ENCODE peak calls at places on chromosomes 16 and 17, in six cellular contexts. I, X, E, R, N and U are unnamed samples.

GRCh38 chr17:40179923-40180659 is 2.8 kb downstream of the RAPGEFL1 start:
- DNase-seq in I (no peak), X (no peak), E (peak; percentile 40), R (no peak), N (no peak), U (no peak)

GRCh38 chr17:70120420-70120819 is 45.4 kb downstream of the KCNJ16 start:
- DNase-seq in I (no peak), X (no peak), E (no peak), R (no peak), N (no peak), U (no peak)

GRCh38 chr16:11180489-11180888 is 75.5 kb downstream of the SOCS1 start:
- DNase-seq in I (no peak), X (no peak), E (no peak), R (no peak), N (no peak), U (no peak)

GRCh38 chr16:11535494-11535893 is 51.2 kb downstream of the LITAF start:
- DNase-seq in I (no peak), X (no peak), E (no peak), R (peak; percentile 78), N (no peak), U (no peak)

GRCh38 chr16:72467157-72467759 is 295.3 kb upstream of the PMFBP1 start:
- DNase-seq in I (no peak), X (no peak), E (peak; percentile 75), R (no peak), N (peak; percentile 11), U (no peak)

GRCh38 chr16:4486126-4486893 is 10.1 kb downstream of the HMOX2 start:
- DNase-seq in I (no peak), X (no peak), E (no peak), R (no peak), N (no peak), U (no peak)

GRCh38 chr17:494601-495195 is 142.1 kb upstream of the RPH3AL start:
- DNase-seq in I (no peak), X (no peak), E (no peak), R (no peak), N (no peak), U (no peak)

GRCh38 chr16:48022496-48022895 is 133.3 kb downstream of the ABCC12 start:
- DNase-seq in I (no peak), X (no peak), E (no peak), R (no peak), N (no peak), U (no peak)

GRCh38 chr17:78276098-78276497 is 44.7 kb downstream of the TMEM235 start:
- DNase-seq in I (no peak), X (no peak), E (no peak), R (no peak), N (no peak), U (no peak)

GRCh38 chr16:89616576-89617437 is 3.4 kb downstream of the DPEP1 start:
- DNase-seq in I (no peak), X (no peak), E (no peak), R (peak; percentile 58), N (no peak), U (no peak)

GRCh38 chr17:21502301-21502700 is 126.1 kb downstream of the KCNJ12 start:
- DNase-seq in I (no peak), X (no peak), E (no peak), R (no peak), N (no peak), U (no peak)

GRCh38 chr17:19242323-19242722 is 5.2 kb downstream of the EPN2 start:
- DNase-seq in I (no peak), X (no peak), E (no peak), R (no peak), N (no peak), U (no peak)
- H3K4me1 ChIP-seq in I (peaks cover 24% of the 10 kb centered on the region), X (peaks cover 4% of the 10 kb centered on the region), E (peaks cover 2% of the 10 kb centered on the region), R (peaks cover 14% of the 10 kb centered on the region), N (peaks cover 12% of the 10 kb centered on the region), U (peaks cover 63% of the 10 kb centered on the region)

DNA sequence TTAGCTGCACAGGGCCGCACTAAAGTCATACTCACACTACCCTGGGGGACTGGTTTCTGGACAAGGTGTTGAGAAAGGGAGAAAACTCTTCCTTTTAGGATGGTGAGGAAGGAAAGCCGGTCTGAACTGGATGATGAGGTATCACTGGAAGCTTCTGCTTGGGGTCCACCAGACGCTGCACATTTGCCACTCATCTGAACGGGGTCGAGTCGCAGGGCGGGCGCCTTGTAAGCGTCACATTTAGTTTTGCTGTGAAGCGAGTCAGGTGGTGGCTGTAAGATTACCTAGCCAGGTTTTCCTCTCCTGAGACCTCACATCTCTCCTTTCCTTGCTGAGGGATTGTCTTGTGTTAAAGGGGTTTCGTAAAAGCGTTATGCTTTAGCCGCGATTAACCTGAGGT is 2.3 kb downstream of the JPT2 start:
- DNase-seq in I (no peak), X (no peak), E (no peak), R (no peak), N (no peak), U (no peak)
- H3K27ac ChIP-seq in I (no peak overlapping the region), X (no peak overlapping the region), E (no peak overlapping the region), R (peak overlapping the region; percentile 99), N (peak overlapping the region; percentile 79), U (no peak overlapping the region)

GRCh38 chr16:67845291-67846062 is 1.3 kb upstream of the NUTF2 start:
- DNase-seq in I (no peak), X (no peak), E (no peak), R (no peak), N (no peak), U (no peak)
- H3K4me1 ChIP-seq in I (peaks cover 50% of the 10 kb centered on the region), X (no peaks in the 10 kb centered on the region), E (peaks cover 19% of the 10 kb centered on the region), R (peaks cover 18% of the 10 kb centered on the region), N (peaks cover 23% of the 10 kb centered on the region), U (peaks cover 62% of the 10 kb centered on the region)

DNA sequence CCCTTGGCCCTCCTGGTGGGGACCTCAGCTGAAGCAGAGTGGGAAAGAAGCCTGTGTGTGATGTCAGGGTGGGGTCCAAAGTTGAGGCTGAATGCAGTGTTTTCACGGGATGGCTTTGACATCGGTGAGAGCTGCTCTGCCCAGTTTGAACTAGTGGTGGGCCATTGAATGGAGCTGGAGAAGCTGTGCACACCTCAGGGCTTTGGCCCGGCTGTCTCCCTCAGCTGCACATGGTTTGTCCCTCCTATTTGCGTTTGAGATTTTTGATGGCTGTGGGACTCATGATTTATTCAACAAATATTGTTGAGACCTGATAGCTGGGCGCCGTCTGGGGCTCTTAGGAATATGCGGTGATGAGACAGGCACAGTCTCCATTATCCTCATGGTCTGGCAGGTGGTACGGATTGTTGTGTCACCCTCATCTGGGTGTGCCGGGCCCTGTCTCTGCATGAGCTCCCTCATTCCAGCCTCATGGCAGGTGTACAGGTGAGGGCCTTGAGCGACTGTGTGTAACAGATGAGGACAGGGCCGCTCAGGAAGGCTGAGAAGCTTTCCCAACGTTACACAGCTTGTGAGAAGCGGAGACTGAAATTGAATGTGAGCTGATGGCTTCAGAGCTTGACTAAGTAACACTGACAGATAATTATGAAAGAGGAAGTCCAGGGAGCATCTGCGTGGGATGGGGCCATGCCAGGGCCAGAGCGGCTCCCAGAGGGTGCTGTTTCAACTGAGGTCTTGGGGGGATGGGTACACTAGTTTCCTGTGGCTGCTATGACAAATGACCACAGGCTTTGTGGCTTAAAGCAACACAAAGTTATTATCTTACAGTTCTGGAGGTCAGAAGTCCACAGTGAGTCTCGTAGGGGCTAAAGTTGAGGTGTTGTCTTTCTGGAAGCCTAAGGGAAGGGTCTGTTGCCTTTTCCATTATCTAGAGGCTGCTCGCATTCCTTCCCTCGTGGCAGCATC is 36.5 kb downstream of the CMIP start:
- DNase-seq in I (peak; percentile 50), X (peak; percentile 88), E (peak; percentile 28), R (no peak), N (no peak), U (no peak)
- H3K27ac ChIP-seq in I (no peak overlapping the region), X (no peak overlapping the region), E (no peak overlapping the region), R (no peak overlapping the region), N (no peak overlapping the region), U (peak overlapping the region; percentile 6)